ENCODE peak calls at places on chromosomes 5 and 9, in nine cellular contexts. Q is amniotic stem cell; Z is HEK293T; F is activated naive CD4-positive, alpha-beta T cell; E is T-helper 2 cell; I is MCF 10A; Y is foreskin keratinocyte; X is HepG2; R is neural progenitor cell. A is an unnamed sample.

GRCh38 chr5:53008751-53009150 is 19.6 kb downstream of the ITGA2 start:
- DNase-seq in Q (no peak), Z (no peak), F (no peak), E (no peak), I (peak), Y (peak), X (no peak), R (no peak), A (no peak)

GRCh38 chr9:137065336-137065967 is 4.9 kb downstream of the SAPCD2 start:
- DNase-seq in Q (no peak), Z (no peak), F (no peak), E (no peak), I (no peak), Y (no peak), X (no peak), R (no peak), A (no peak)

GRCh38 chr9:38417003-38417965 is 7.0 kb downstream of the IGFBPL1 start:
- DNase-seq in Q (no peak), Z (peak), F (no peak), E (no peak), I (peak), Y (no peak), X (peak), R (peak), A (no peak)

GRCh38 chr5:92017786-92018185 is 634.7 kb upstream of the ARRDC3 start:
- DNase-seq in Q (peak), Z (no peak), F (no peak), E (no peak), I (no peak), Y (peak), X (no peak), R (no peak), A (no peak)

GRCh38 chr5:149455889-149456409 is 76.9 kb upstream of the IL17B start:
- DNase-seq in Q (no peak), Z (no peak), F (no peak), E (no peak), I (peak), Y (no peak), X (peak), R (no peak), A (no peak)

GRCh38 chr9:133945314-133945975 is 46.7 kb downstream of the VAV2 start:
- DNase-seq in Q (no peak), Z (no peak), F (no peak), E (no peak), I (no peak), Y (no peak), X (no peak), R (no peak), A (no peak)

GRCh38 chr9:136721339-136722092 is 9.1 kb downstream of the DIPK1B start:
- DNase-seq in Q (no peak), Z (no peak), F (no peak), E (no peak), I (peak), Y (peak), X (no peak), R (no peak), A (no peak)

GRCh38 chr5:124263680-124264491 is 482.6 kb downstream of the ZNF608 start:
- DNase-seq in Q (no peak), Z (peak), F (no peak), E (no peak), I (no peak), Y (no peak), X (no peak), R (peak), A (no peak)

GRCh38 chr9:89319015-89319905 is 960 bp downstream of the SECISBP2 start:
- DNase-seq in Q (no peak), Z (no peak), F (no peak), E (no peak), I (peak), Y (no peak), X (no peak), R (no peak), A (no peak)

GRCh38 chr9:137740311-137740710 is 121.5 kb downstream of the EHMT1 start:
- DNase-seq in Q (no peak), Z (peak), F (no peak), E (no peak), I (no peak), Y (no peak), X (no peak), R (no peak), A (no peak)

GRCh38 chr5:136174021-136174659 is 18.8 kb downstream of the SMIM32 start:
- DNase-seq in Q (no peak), Z (peak), F (no peak), E (no peak), I (peak), Y (peak), X (peak), R (peak), A (no peak)

GRCh38 chr5:131965826-131966415 is 20.5 kb upstream of the MEIKIN start:
- DNase-seq in Q (no peak), Z (no peak), F (no peak), E (no peak), I (no peak), Y (no peak), X (no peak), R (no peak), A (no peak)

GRCh38 chr5:178152491-178153444 is 917 bp downstream of the NHP2 start:
- DNase-seq in Q (no peak), Z (no peak), F (no peak), E (no peak), I (no peak), Y (no peak), X (no peak), R (peak), A (no peak)

GRCh38 chr5:132747064-132747692 is at the start of gene CCNI2:
- DNase-seq in Q (no peak), Z (peak), F (no peak), E (peak), I (no peak), Y (no peak), X (no peak), R (peak), A (no peak)

GRCh38 chr5:56147106-56147505 is 86.0 kb downstream of the ANKRD55 start:
- DNase-seq in Q (no peak), Z (no peak), F (no peak), E (no peak), I (no peak), Y (peak), X (no peak), R (no peak), A (no peak)

GRCh38 chr9:100352201-100352726 is 478 bp downstream of the TEX10 start:
- DNase-seq in Q (no peak), Z (peak), F (no peak), E (no peak), I (peak), Y (peak), X (no peak), R (peak), A (no peak)